ENCODE peak calls at places on chromosomes 13 and 19, in six cellular contexts. Q, O, N, V, Y and U are unnamed samples.

GRCh38 chr19:16896913-16897571 is 8.2 kb downstream of the F2RL3 start:
- DNase-seq in V (peak), O (peak), Y (peak), Q (peak), N (peak), U (peak)

GRCh38 chr19:40177286-40178070 is 13.7 kb upstream of the MAP3K10 start:
- DNase-seq in N (no peak), Y (no peak), O (no peak), Q (no peak), V (no peak), U (no peak)

GRCh38 chr19:1217366-1217765 is 11.8 kb downstream of the STK11 start:
- DNase-seq in Y (no peak), Q (no peak), N (no peak), O (no peak), V (no peak), U (no peak)

GRCh38 chr13:99977912-99978780 is 3.4 kb upstream of the ZIC2 start:
- DNase-seq in Q (no peak), N (no peak), V (no peak), O (no peak), Y (peak), U (peak)

GRCh38 chr13:93080587-93080986 is 146.0 kb upstream of the GPC6 start:
- DNase-seq in N (no peak), Y (no peak), O (no peak), V (peak), Q (no peak), U (no peak)

GRCh38 chr13:27783111-27783510 is 9.2 kb upstream of the GSX1 start:
- DNase-seq in N (no peak), V (peak), O (no peak), Y (peak), Q (no peak), U (no peak)

GRCh38 chr13:111906816-111907215 is 160.1 kb upstream of the SOX1 start:
- DNase-seq in N (no peak), V (no peak), Q (no peak), O (no peak), Y (no peak), U (no peak)

GRCh38 chr13:39960206-39960605 is 304.7 kb downstream of the COG6 start:
- DNase-seq in Y (no peak), V (no peak), N (no peak), O (no peak), Q (no peak), U (no peak)

GRCh38 chr19:54684537-54684936 is 21.8 kb downstream of the LILRB4 start:
- DNase-seq in O (peak), V (no peak), Q (no peak), Y (peak), N (no peak), U (no peak)

GRCh38 chr13:79987761-79988160 is 353.2 kb downstream of the SPRY2 start:
- DNase-seq in N (no peak), Y (no peak), O (no peak), Q (no peak), V (no peak), U (no peak)

GRCh38 chr13:110689711-110690110 is 16.2 kb downstream of the CARS2 start:
- DNase-seq in Y (no peak), O (no peak), Q (no peak), V (no peak), N (no peak), U (no peak)

GRCh38 chr19:52351512-52351911 is 15.5 kb downstream of the ZNF610 start:
- DNase-seq in V (no peak), Y (peak), Q (no peak), N (no peak), O (no peak), U (no peak)

GRCh38 chr19:41307954-41308449 is 2.0 kb upstream of the CCDC97 start:
- DNase-seq in O (no peak), N (no peak), Y (no peak), V (no peak), Q (no peak), U (no peak)

GRCh38 chr13:48497669-48498068 is 35.2 kb downstream of the RCBTB2 start:
- DNase-seq in Y (no peak), Q (no peak), O (no peak), V (no peak), N (no peak), U (no peak)

GRCh38 chr13:73000027-73000674 is 58.7 kb upstream of the KLF5 start:
- DNase-seq in Y (peak), N (no peak), O (no peak), Q (no peak), V (peak), U (no peak)

GRCh38 chr19:16207063-16207462 is 9.4 kb downstream of the AP1M1 start:
- DNase-seq in N (no peak), Q (no peak), Y (no peak), O (no peak), V (no peak), U (no peak)

GRCh38 chr13:113044431-113045114 is 61.0 kb upstream of the F7 start:
- DNase-seq in Q (no peak), N (no peak), V (no peak), O (no peak), Y (no peak), U (peak)

GRCh38 chr13:29522044-29522685 is 73.3 kb downstream of the SLC7A1 start:
- DNase-seq in N (no peak), V (peak), Q (peak), O (no peak), Y (no peak), U (no peak)

GRCh38 chr19:46069841-46070341 is 29.1 kb upstream of the IGFL4 start:
- DNase-seq in Y (no peak), Q (no peak), O (no peak), N (no peak), V (peak), U (no peak)

GRCh38 chr19:38152461-38153379 is 71.3 kb downstream of the DPF1 start:
- DNase-seq in O (no peak), N (no peak), Y (no peak), V (peak), Q (no peak), U (no peak)

DNA sequence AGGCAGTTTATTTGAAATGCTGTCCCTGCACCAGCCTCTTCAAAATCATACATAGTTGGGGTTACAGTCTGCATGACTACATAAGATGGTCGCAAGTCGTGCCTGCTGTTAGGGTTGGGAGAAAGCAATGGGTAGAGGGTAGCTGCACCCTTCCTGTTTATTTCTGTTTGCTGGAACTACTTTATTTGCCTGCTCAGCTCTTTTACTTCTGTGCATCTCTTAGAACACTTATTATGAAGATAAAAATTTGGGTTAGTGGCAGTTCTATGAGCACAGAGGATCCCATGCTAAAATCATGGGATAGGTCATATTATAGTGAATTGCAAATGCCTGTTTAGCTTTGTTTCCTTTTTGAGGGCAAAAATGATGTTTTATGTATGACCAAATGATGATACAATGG is 160.1 kb downstream of the MYO16 start:
- DNase-seq in Y (no peak), Q (no peak), N (no peak), V (no peak), O (no peak), U (no peak)
- H3K27ac ChIP-seq in Y (no peak), Q (no peak), N (no peak), V (no peak), O (no peak), U (no peak)

GRCh38 chr13:20387006-20387405 is 138.7 kb downstream of the CRYL1 start:
- DNase-seq in Q (no peak), Y (no peak), O (no peak), N (no peak), V (no peak), U (no peak)
- H3K27ac ChIP-seq in Q (no peak), Y (no peak), O (no peak), N (no peak), V (no peak), U (no peak)

DNA sequence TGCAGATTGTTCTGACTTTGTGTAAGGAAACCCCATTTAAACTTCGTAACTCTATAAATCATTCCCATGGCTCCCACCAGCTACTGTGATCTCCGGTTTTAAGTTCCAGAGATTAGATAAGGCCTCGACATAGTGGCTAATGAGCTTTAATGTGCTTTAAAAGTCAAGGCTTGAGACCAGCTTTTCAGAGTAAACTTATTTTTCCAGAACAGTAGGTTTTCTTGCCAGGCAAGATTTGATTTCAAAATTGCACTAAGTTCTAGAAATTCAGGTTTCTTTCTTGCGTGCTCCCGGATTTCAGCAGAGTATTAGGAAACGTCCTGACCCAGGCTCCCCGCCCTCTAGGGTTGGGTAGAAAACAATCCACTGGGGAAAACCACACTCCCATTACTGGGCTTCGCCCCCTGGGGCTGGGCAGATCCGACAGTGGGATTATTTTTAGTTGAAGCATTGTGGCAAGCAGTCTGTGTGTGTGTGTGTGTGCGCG is 43.3 kb downstream of the CRYL1 start:
- DNase-seq in N (no peak), Y (no peak), V (no peak), Q (no peak), O (no peak), U (no peak)
- H3K27ac ChIP-seq in N (no peak), Y (peak), V (no peak), Q (no peak), O (no peak), U (no peak)

GRCh38 chr19:6739884-6740588 is 556 bp downstream of the TRIP10 start:
- DNase-seq in V (no peak), Q (peak), O (peak), Y (peak), N (no peak), U (no peak)
- H3K27ac ChIP-seq in V (peak), Q (peak), O (peak), Y (peak), N (no peak), U (peak)